ENCODE peak calls at places on chromosomes 6 and 20, in nine cellular contexts. One of them, this sample, is unnamed.
A peak's percentile ranks its signal among the peaks of the same experiment; 100 is the strongest.

GRCh38 chr6:110180228-110181008 is at the start of gene CDC40:
- DNase-seq in body of pancreas: peak; percentile 62
- DNase-seq in left lung: peak; percentile 71
- DNase-seq in stomach: peak; percentile 50
- DNase-seq in testis: peak; percentile 83
- DNase-seq in CD8-positive, alpha-beta T cell: peak; percentile 52
- DNase-seq in heart right ventricle: peak; percentile 63
- DNase-seq in upper lobe of right lung: peak; percentile 73
- DNase-seq in tibial artery: peak; percentile 44
- DNase-seq in this sample: peak; percentile 49

GRCh38 chr6:119669228-119669627 is 319.7 kb upstream of the MAN1A1 start:
- DNase-seq in CD8-positive, alpha-beta T cell: no peak
- DNase-seq in tibial artery: no peak
- DNase-seq in stomach: no peak
- DNase-seq in body of pancreas: no peak
- DNase-seq in left lung: no peak
- DNase-seq in upper lobe of right lung: no peak
- DNase-seq in testis: no peak
- DNase-seq in heart right ventricle: no peak
- DNase-seq in this sample: no peak

GRCh38 chr20:59835448-59836395 is 97.7 kb downstream of the SYCP2 start:
- DNase-seq in stomach: no peak
- DNase-seq in heart right ventricle: peak; percentile 40
- DNase-seq in left lung: peak; percentile 63
- DNase-seq in CD8-positive, alpha-beta T cell: no peak
- DNase-seq in tibial artery: no peak
- DNase-seq in body of pancreas: no peak
- DNase-seq in upper lobe of right lung: no peak
- DNase-seq in testis: peak; percentile 68
- DNase-seq in this sample: peak; percentile 95

GRCh38 chr20:50308513-50309279 is 118.1 kb downstream of the CEBPB start:
- DNase-seq in left lung: peak; percentile 94
- DNase-seq in heart right ventricle: peak; percentile 89
- DNase-seq in upper lobe of right lung: peak; percentile 91
- DNase-seq in stomach: peak; percentile 80
- DNase-seq in testis: peak; percentile 91
- DNase-seq in CD8-positive, alpha-beta T cell: no peak
- DNase-seq in tibial artery: peak; percentile 96
- DNase-seq in body of pancreas: peak; percentile 88
- DNase-seq in this sample: peak; percentile 100

GRCh38 chr6:52053038-52053704 is 34.2 kb downstream of the PKHD1 start:
- DNase-seq in testis: no peak
- DNase-seq in body of pancreas: no peak
- DNase-seq in stomach: no peak
- DNase-seq in upper lobe of right lung: no peak
- DNase-seq in heart right ventricle: no peak
- DNase-seq in CD8-positive, alpha-beta T cell: no peak
- DNase-seq in tibial artery: no peak
- DNase-seq in left lung: no peak
- DNase-seq in this sample: no peak

GRCh38 chr20:43824699-43825402 is 89.8 kb upstream of the TOX2 start:
- DNase-seq in left lung: no peak
- DNase-seq in body of pancreas: peak; percentile 17
- DNase-seq in stomach: no peak
- DNase-seq in testis: no peak
- DNase-seq in upper lobe of right lung: peak; percentile 13
- DNase-seq in tibial artery: no peak
- DNase-seq in CD8-positive, alpha-beta T cell: no peak
- DNase-seq in heart right ventricle: no peak
- DNase-seq in this sample: peak; percentile 64

GRCh38 chr6:3759656-3760245 is 8.2 kb upstream of the PXDC1 start:
- DNase-seq in heart right ventricle: no peak
- DNase-seq in upper lobe of right lung: no peak
- DNase-seq in stomach: no peak
- DNase-seq in tibial artery: no peak
- DNase-seq in testis: no peak
- DNase-seq in CD8-positive, alpha-beta T cell: no peak
- DNase-seq in left lung: no peak
- DNase-seq in body of pancreas: no peak
- DNase-seq in this sample: no peak

GRCh38 chr20:16541226-16541625 is 32.0 kb downstream of the KIF16B start:
- DNase-seq in heart right ventricle: peak; percentile 62
- DNase-seq in tibial artery: no peak
- DNase-seq in CD8-positive, alpha-beta T cell: no peak
- DNase-seq in left lung: no peak
- DNase-seq in stomach: no peak
- DNase-seq in testis: peak; percentile 68
- DNase-seq in body of pancreas: no peak
- DNase-seq in upper lobe of right lung: no peak
- DNase-seq in this sample: no peak

GRCh38 chr20:1418335-1418734 is 25.5 kb upstream of the FKBP1A start:
- DNase-seq in heart right ventricle: no peak
- DNase-seq in tibial artery: no peak
- DNase-seq in upper lobe of right lung: no peak
- DNase-seq in testis: no peak
- DNase-seq in CD8-positive, alpha-beta T cell: no peak
- DNase-seq in stomach: no peak
- DNase-seq in body of pancreas: no peak
- DNase-seq in left lung: no peak
- DNase-seq in this sample: no peak

GRCh38 chr6:2632368-2632767 is 118.4 kb downstream of the MYLK4 start:
- DNase-seq in body of pancreas: no peak
- DNase-seq in left lung: no peak
- DNase-seq in testis: no peak
- DNase-seq in CD8-positive, alpha-beta T cell: no peak
- DNase-seq in stomach: no peak
- DNase-seq in tibial artery: peak; percentile 51
- DNase-seq in heart right ventricle: peak; percentile 25
- DNase-seq in upper lobe of right lung: no peak
- DNase-seq in this sample: no peak

GRCh38 chr6:28980797-28981390 is 24.2 kb downstream of the ZNF311 start:
- DNase-seq in stomach: no peak
- DNase-seq in left lung: no peak
- DNase-seq in tibial artery: peak; percentile 41
- DNase-seq in testis: peak; percentile 67
- DNase-seq in body of pancreas: peak; percentile 59
- DNase-seq in upper lobe of right lung: no peak
- DNase-seq in heart right ventricle: no peak
- DNase-seq in CD8-positive, alpha-beta T cell: no peak
- DNase-seq in this sample: no peak
- TF ChIP-seq CTCF in stomach: no peak
- TF ChIP-seq CTCF in left lung: no peak
- TF ChIP-seq CTCF in tibial artery: peak; percentile 40
- TF ChIP-seq CTCF in testis: peak; percentile 32
- TF ChIP-seq CTCF in body of pancreas: peak; percentile 22
- TF ChIP-seq CTCF in upper lobe of right lung: peak; percentile 28
- TF ChIP-seq CTCF in heart right ventricle: no peak
- TF ChIP-seq CTCF in CD8-positive, alpha-beta T cell: peak; percentile 21
- TF ChIP-seq CTCF in this sample: peak; percentile 45

DNA sequence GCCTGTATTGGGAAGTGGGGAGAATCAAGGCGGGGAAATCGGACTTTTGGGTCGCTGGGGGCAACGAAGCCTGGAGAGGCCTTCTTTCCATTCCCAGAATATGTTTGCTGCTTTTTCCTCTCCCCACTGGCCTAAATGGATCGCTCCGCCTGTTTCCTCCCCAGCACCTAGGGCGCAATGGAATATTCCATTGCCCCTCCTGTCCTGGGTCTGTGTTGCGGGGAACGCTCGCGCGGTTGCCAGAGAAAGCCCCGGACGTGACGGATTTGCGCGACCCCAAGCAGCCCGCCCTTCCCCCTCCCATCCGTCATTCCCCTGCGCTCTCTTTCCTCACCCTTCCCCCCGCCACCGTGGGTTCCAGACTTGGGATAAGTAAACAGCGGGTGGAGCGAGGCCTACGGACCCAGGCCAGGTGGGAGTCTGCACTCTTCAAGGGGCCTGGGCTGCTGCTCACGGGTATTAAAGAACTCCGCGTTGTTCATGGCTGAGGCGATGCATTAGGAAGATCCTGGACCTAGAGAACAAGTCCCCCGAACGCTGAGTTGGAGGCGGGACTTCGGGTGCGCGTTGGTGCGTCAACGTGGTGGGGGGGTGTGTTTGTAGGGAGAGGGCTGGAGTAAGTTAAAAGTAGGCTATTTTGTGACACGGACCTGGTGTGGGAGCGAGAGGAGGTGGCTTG is at the start of gene PPT2:
- DNase-seq in body of pancreas: peak; percentile 90
- DNase-seq in testis: peak; percentile 96
- DNase-seq in CD8-positive, alpha-beta T cell: peak; percentile 64
- DNase-seq in heart right ventricle: peak; percentile 90
- DNase-seq in left lung: peak; percentile 81
- DNase-seq in upper lobe of right lung: peak; percentile 83
- DNase-seq in stomach: peak; percentile 82
- DNase-seq in tibial artery: peak; percentile 94
- DNase-seq in this sample: peak; percentile 92
- H3K27ac ChIP-seq in body of pancreas: peak within 1 kb of the TSS; percentile 90
- H3K27ac ChIP-seq in testis: peak within 1 kb of the TSS; percentile 94
- H3K27ac ChIP-seq in CD8-positive, alpha-beta T cell: peak within 1 kb of the TSS; percentile 67
- H3K27ac ChIP-seq in heart right ventricle: peak within 1 kb of the TSS; percentile 87
- H3K27ac ChIP-seq in left lung: peak within 1 kb of the TSS; percentile 84
- H3K27ac ChIP-seq in upper lobe of right lung: peak within 1 kb of the TSS; percentile 87
- H3K27ac ChIP-seq in stomach: peak within 1 kb of the TSS; percentile 88
- H3K27ac ChIP-seq in tibial artery: peak within 1 kb of the TSS; percentile 92
- H3K27ac ChIP-seq in this sample: peak within 1 kb of the TSS; percentile 89

GRCh38 chr20:37425103-37425625 is 79.2 kb downstream of the SRC start:
- DNase-seq in left lung: no peak
- DNase-seq in upper lobe of right lung: no peak
- DNase-seq in CD8-positive, alpha-beta T cell: no peak
- DNase-seq in body of pancreas: no peak
- DNase-seq in stomach: no peak
- DNase-seq in tibial artery: no peak
- DNase-seq in testis: no peak
- DNase-seq in heart right ventricle: no peak
- DNase-seq in this sample: peak; percentile 68
- H3K27me3 ChIP-seq in left lung: peaks cover 54% of the 10 kb centered on the region
- H3K27me3 ChIP-seq in upper lobe of right lung: peaks cover 22% of the 10 kb centered on the region
- H3K27me3 ChIP-seq in CD8-positive, alpha-beta T cell: no peaks in the 10 kb centered on the region
- H3K27me3 ChIP-seq in body of pancreas: no peaks in the 10 kb centered on the region
- H3K27me3 ChIP-seq in stomach: peaks cover 35% of the 10 kb centered on the region
- H3K27me3 ChIP-seq in tibial artery: peaks cover 55% of the 10 kb centered on the region
- H3K27me3 ChIP-seq in testis: no peaks in the 10 kb centered on the region
- H3K27me3 ChIP-seq in heart right ventricle: peaks cover 17% of the 10 kb centered on the region
- H3K27me3 ChIP-seq in this sample: peaks cover 37% of the 10 kb centered on the region

DNA sequence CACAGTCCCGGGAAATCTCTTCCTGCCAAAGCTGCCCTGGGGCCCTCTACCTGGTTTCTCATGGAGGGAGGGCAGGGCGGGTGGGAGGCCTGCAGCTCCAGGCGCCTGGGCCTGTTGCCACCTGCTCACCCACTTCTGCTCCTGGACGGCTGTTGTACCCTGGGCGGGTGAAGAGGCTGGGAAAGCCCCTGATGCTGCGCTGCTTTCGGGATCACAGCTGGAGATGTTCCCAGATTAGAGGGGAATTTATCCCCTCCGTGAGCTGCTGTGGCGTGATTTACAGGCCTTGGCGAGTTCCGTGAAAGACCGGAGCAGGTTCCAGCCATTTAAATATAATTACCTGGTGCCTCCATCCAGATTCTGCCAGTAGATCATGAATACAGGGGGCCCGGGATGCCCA is 12.3 kb upstream of the VSTM2L start:
- DNase-seq in heart right ventricle: no peak
- DNase-seq in left lung: no peak
- DNase-seq in upper lobe of right lung: no peak
- DNase-seq in CD8-positive, alpha-beta T cell: no peak
- DNase-seq in testis: no peak
- DNase-seq in tibial artery: no peak
- DNase-seq in stomach: no peak
- DNase-seq in body of pancreas: no peak
- DNase-seq in this sample: no peak
- TF ChIP-seq CTCF in heart right ventricle: no peak
- TF ChIP-seq CTCF in left lung: no peak
- TF ChIP-seq CTCF in upper lobe of right lung: no peak
- TF ChIP-seq CTCF in CD8-positive, alpha-beta T cell: no peak
- TF ChIP-seq CTCF in testis: no peak
- TF ChIP-seq CTCF in tibial artery: no peak
- TF ChIP-seq CTCF in stomach: no peak
- TF ChIP-seq CTCF in body of pancreas: no peak
- TF ChIP-seq CTCF in this sample: no peak

GRCh38 chr6:112279044-112279916 is 24.9 kb upstream of the LAMA4 start:
- DNase-seq in left lung: no peak
- DNase-seq in upper lobe of right lung: no peak
- DNase-seq in heart right ventricle: no peak
- DNase-seq in body of pancreas: no peak
- DNase-seq in testis: no peak
- DNase-seq in tibial artery: no peak
- DNase-seq in CD8-positive, alpha-beta T cell: no peak
- DNase-seq in stomach: no peak
- DNase-seq in this sample: no peak
- H3K27ac ChIP-seq in left lung: peak overlapping the region; percentile 14
- H3K27ac ChIP-seq in upper lobe of right lung: peak overlapping the region; percentile 13
- H3K27ac ChIP-seq in heart right ventricle: no peak overlapping the region
- H3K27ac ChIP-seq in body of pancreas: no peak overlapping the region
- H3K27ac ChIP-seq in testis: no peak overlapping the region
- H3K27ac ChIP-seq in tibial artery: no peak overlapping the region
- H3K27ac ChIP-seq in CD8-positive, alpha-beta T cell: no peak overlapping the region
- H3K27ac ChIP-seq in stomach: no peak overlapping the region
- H3K27ac ChIP-seq in this sample: no peak overlapping the region

GRCh38 chr20:62605236-62605948 is 36.9 kb upstream of the SLCO4A1 start:
- DNase-seq in CD8-positive, alpha-beta T cell: no peak
- DNase-seq in heart right ventricle: no peak
- DNase-seq in left lung: no peak
- DNase-seq in stomach: no peak
- DNase-seq in testis: no peak
- DNase-seq in body of pancreas: no peak
- DNase-seq in upper lobe of right lung: no peak
- DNase-seq in tibial artery: no peak
- DNase-seq in this sample: no peak

GRCh38 chr20:62605996-62606395 is 36.3 kb upstream of the SLCO4A1 start:
- DNase-seq in stomach: peak; percentile 34
- DNase-seq in left lung: no peak
- DNase-seq in CD8-positive, alpha-beta T cell: no peak
- DNase-seq in body of pancreas: no peak
- DNase-seq in tibial artery: no peak
- DNase-seq in upper lobe of right lung: no peak
- DNase-seq in heart right ventricle: no peak
- DNase-seq in testis: no peak
- DNase-seq in this sample: no peak

GRCh38 chr20:62608218-62608565 is 34.1 kb upstream of the SLCO4A1 start:
- DNase-seq in left lung: no peak
- DNase-seq in stomach: no peak
- DNase-seq in upper lobe of right lung: no peak
- DNase-seq in testis: no peak
- DNase-seq in tibial artery: no peak
- DNase-seq in body of pancreas: no peak
- DNase-seq in CD8-positive, alpha-beta T cell: no peak
- DNase-seq in heart right ventricle: no peak
- DNase-seq in this sample: no peak

GRCh38 chr20:62607366-62608217 is 34.7 kb upstream of the SLCO4A1 start:
- DNase-seq in heart right ventricle: no peak
- DNase-seq in upper lobe of right lung: no peak
- DNase-seq in left lung: no peak
- DNase-seq in testis: no peak
- DNase-seq in tibial artery: no peak
- DNase-seq in stomach: no peak
- DNase-seq in body of pancreas: no peak
- DNase-seq in CD8-positive, alpha-beta T cell: no peak
- DNase-seq in this sample: peak; percentile 81

GRCh38 chr20:62606551-62607201 is 35.6 kb upstream of the SLCO4A1 start:
- DNase-seq in testis: peak; percentile 81
- DNase-seq in upper lobe of right lung: no peak
- DNase-seq in stomach: peak; percentile 69
- DNase-seq in CD8-positive, alpha-beta T cell: no peak
- DNase-seq in tibial artery: no peak
- DNase-seq in body of pancreas: peak; percentile 57
- DNase-seq in left lung: no peak
- DNase-seq in heart right ventricle: peak; percentile 83
- DNase-seq in this sample: no peak
- H3K27me3 ChIP-seq in testis: no peaks in the 10 kb centered on the region
- H3K27me3 ChIP-seq in upper lobe of right lung: peaks cover 7% of the 10 kb centered on the region
- H3K27me3 ChIP-seq in stomach: no peaks in the 10 kb centered on the region
- H3K27me3 ChIP-seq in CD8-positive, alpha-beta T cell: no peaks in the 10 kb centered on the region
- H3K27me3 ChIP-seq in tibial artery: peaks cover 71% of the 10 kb centered on the region
- H3K27me3 ChIP-seq in body of pancreas: no peaks in the 10 kb centered on the region
- H3K27me3 ChIP-seq in left lung: peaks cover 18% of the 10 kb centered on the region
- H3K27me3 ChIP-seq in heart right ventricle: no peaks in the 10 kb centered on the region
- H3K27me3 ChIP-seq in this sample: no peaks in the 10 kb centered on the region